ENCODE peak calls at places on chromosome 6, in eight cellular contexts. One of them, this sample, is unnamed.

GRCh38 chr6:87237804-87238203 is 82.4 kb downstream of the ZNF292 start:
- DNase-seq in dorsolateral prefrontal cortex: no peak
- DNase-seq in sigmoid colon: no peak
- DNase-seq in heart right ventricle: no peak
- DNase-seq in neural progenitor cell: no peak
- DNase-seq in coronary artery: no peak
- DNase-seq in prostate gland: no peak
- DNase-seq in HL-60: no peak
- DNase-seq in this sample: no peak

GRCh38 chr6:95991906-95992305 is 23.9 kb upstream of the FUT9 start:
- DNase-seq in dorsolateral prefrontal cortex: no peak
- DNase-seq in sigmoid colon: no peak
- DNase-seq in heart right ventricle: no peak
- DNase-seq in neural progenitor cell: no peak
- DNase-seq in coronary artery: no peak
- DNase-seq in prostate gland: no peak
- DNase-seq in HL-60: no peak
- DNase-seq in this sample: no peak

GRCh38 chr6:115706324-115706723 is 354.4 kb downstream of the FRK start:
- DNase-seq in dorsolateral prefrontal cortex: no peak
- DNase-seq in sigmoid colon: no peak
- DNase-seq in heart right ventricle: no peak
- DNase-seq in neural progenitor cell: no peak
- DNase-seq in coronary artery: no peak
- DNase-seq in prostate gland: no peak
- DNase-seq in HL-60: no peak
- DNase-seq in this sample: no peak

GRCh38 chr6:11575408-11576033 is 38.0 kb downstream of the TMEM170B start:
- DNase-seq in dorsolateral prefrontal cortex: peak
- DNase-seq in sigmoid colon: peak
- DNase-seq in heart right ventricle: no peak
- DNase-seq in neural progenitor cell: peak
- DNase-seq in coronary artery: no peak
- DNase-seq in prostate gland: peak
- DNase-seq in HL-60: peak
- DNase-seq in this sample: no peak

GRCh38 chr6:162852810-162853577 is 125.2 kb downstream of the PACRG start:
- DNase-seq in dorsolateral prefrontal cortex: no peak
- DNase-seq in sigmoid colon: no peak
- DNase-seq in heart right ventricle: no peak
- DNase-seq in neural progenitor cell: peak
- DNase-seq in coronary artery: no peak
- DNase-seq in prostate gland: no peak
- DNase-seq in HL-60: no peak
- DNase-seq in this sample: no peak

GRCh38 chr6:44646355-44646754 is 258.8 kb downstream of the CDC5L start:
- DNase-seq in dorsolateral prefrontal cortex: no peak
- DNase-seq in sigmoid colon: no peak
- DNase-seq in heart right ventricle: no peak
- DNase-seq in neural progenitor cell: no peak
- DNase-seq in coronary artery: no peak
- DNase-seq in prostate gland: no peak
- DNase-seq in HL-60: no peak
- DNase-seq in this sample: no peak

GRCh38 chr6:159943965-159944598 is 24.8 kb upstream of the IGF2R start:
- DNase-seq in dorsolateral prefrontal cortex: no peak
- DNase-seq in sigmoid colon: no peak
- DNase-seq in heart right ventricle: no peak
- DNase-seq in neural progenitor cell: no peak
- DNase-seq in coronary artery: no peak
- DNase-seq in prostate gland: no peak
- DNase-seq in HL-60: peak
- DNase-seq in this sample: no peak

GRCh38 chr6:37866590-37867507 is 47.3 kb downstream of the ZFAND3 start:
- DNase-seq in dorsolateral prefrontal cortex: no peak
- DNase-seq in sigmoid colon: no peak
- DNase-seq in heart right ventricle: no peak
- DNase-seq in neural progenitor cell: no peak
- DNase-seq in coronary artery: no peak
- DNase-seq in prostate gland: no peak
- DNase-seq in HL-60: no peak
- DNase-seq in this sample: no peak

GRCh38 chr6:128139519-128139918 is 238.7 kb upstream of the THEMIS start:
- DNase-seq in dorsolateral prefrontal cortex: no peak
- DNase-seq in sigmoid colon: no peak
- DNase-seq in heart right ventricle: no peak
- DNase-seq in neural progenitor cell: no peak
- DNase-seq in coronary artery: no peak
- DNase-seq in prostate gland: no peak
- DNase-seq in HL-60: no peak
- DNase-seq in this sample: no peak

GRCh38 chr6:166743415-166743814 is 116.4 kb upstream of the RPS6KA2 start:
- DNase-seq in dorsolateral prefrontal cortex: no peak
- DNase-seq in sigmoid colon: no peak
- DNase-seq in heart right ventricle: no peak
- DNase-seq in neural progenitor cell: no peak
- DNase-seq in coronary artery: no peak
- DNase-seq in prostate gland: no peak
- DNase-seq in HL-60: no peak
- DNase-seq in this sample: no peak

GRCh38 chr6:162363757-162364156 is 363.8 kb downstream of the PRKN start:
- DNase-seq in dorsolateral prefrontal cortex: no peak
- DNase-seq in sigmoid colon: no peak
- DNase-seq in heart right ventricle: no peak
- DNase-seq in neural progenitor cell: peak
- DNase-seq in coronary artery: no peak
- DNase-seq in prostate gland: no peak
- DNase-seq in HL-60: no peak
- DNase-seq in this sample: no peak

GRCh38 chr6:75488026-75488425 is 5.6 kb downstream of the FILIP1 start:
- DNase-seq in dorsolateral prefrontal cortex: no peak
- DNase-seq in sigmoid colon: no peak
- DNase-seq in heart right ventricle: no peak
- DNase-seq in neural progenitor cell: no peak
- DNase-seq in coronary artery: no peak
- DNase-seq in prostate gland: no peak
- DNase-seq in HL-60: no peak
- DNase-seq in this sample: no peak

GRCh38 chr6:42745638-42746451 is at the start of gene TBCC:
- DNase-seq in dorsolateral prefrontal cortex: peak
- DNase-seq in sigmoid colon: peak
- DNase-seq in heart right ventricle: peak
- DNase-seq in neural progenitor cell: peak
- DNase-seq in coronary artery: peak
- DNase-seq in prostate gland: peak
- DNase-seq in HL-60: peak
- DNase-seq in this sample: peak

GRCh38 chr6:42744351-42744890 is 1.5 kb downstream of the TBCC start:
- DNase-seq in dorsolateral prefrontal cortex: no peak
- DNase-seq in sigmoid colon: no peak
- DNase-seq in heart right ventricle: no peak
- DNase-seq in neural progenitor cell: no peak
- DNase-seq in coronary artery: no peak
- DNase-seq in prostate gland: no peak
- DNase-seq in HL-60: no peak
- DNase-seq in this sample: no peak

GRCh38 chr6:42740725-42741124 is 5.2 kb downstream of the TBCC start:
- DNase-seq in dorsolateral prefrontal cortex: no peak
- DNase-seq in sigmoid colon: no peak
- DNase-seq in heart right ventricle: no peak
- DNase-seq in neural progenitor cell: no peak
- DNase-seq in coronary artery: no peak
- DNase-seq in prostate gland: no peak
- DNase-seq in HL-60: no peak
- DNase-seq in this sample: no peak

GRCh38 chr6:42745083-42745637 is 743 bp downstream of the TBCC start:
- DNase-seq in dorsolateral prefrontal cortex: peak
- DNase-seq in sigmoid colon: peak
- DNase-seq in heart right ventricle: peak
- DNase-seq in neural progenitor cell: peak
- DNase-seq in coronary artery: peak
- DNase-seq in prostate gland: no peak
- DNase-seq in HL-60: peak
- DNase-seq in this sample: no peak

GRCh38 chr6:42742116-42742894 is 3.6 kb downstream of the TBCC start:
- DNase-seq in dorsolateral prefrontal cortex: no peak
- DNase-seq in sigmoid colon: no peak
- DNase-seq in heart right ventricle: no peak
- DNase-seq in neural progenitor cell: no peak
- DNase-seq in coronary artery: no peak
- DNase-seq in prostate gland: no peak
- DNase-seq in HL-60: no peak
- DNase-seq in this sample: no peak
- H3K4me3 ChIP-seq in dorsolateral prefrontal cortex: no peak
- H3K4me3 ChIP-seq in sigmoid colon: no peak
- H3K4me3 ChIP-seq in heart right ventricle: no peak
- H3K4me3 ChIP-seq in neural progenitor cell: no peak
- H3K4me3 ChIP-seq in coronary artery: no peak
- H3K4me3 ChIP-seq in prostate gland: no peak
- H3K4me3 ChIP-seq in HL-60: no peak
- H3K4me3 ChIP-seq in this sample: no peak

GRCh38 chr6:106520711-106521367 is 108.5 kb downstream of the RTN4IP1 start:
- DNase-seq in dorsolateral prefrontal cortex: no peak
- DNase-seq in sigmoid colon: no peak
- DNase-seq in heart right ventricle: no peak
- DNase-seq in neural progenitor cell: no peak
- DNase-seq in coronary artery: no peak
- DNase-seq in prostate gland: no peak
- DNase-seq in HL-60: peak
- DNase-seq in this sample: no peak
- H3K27ac ChIP-seq in dorsolateral prefrontal cortex: no peak
- H3K27ac ChIP-seq in sigmoid colon: no peak
- H3K27ac ChIP-seq in heart right ventricle: no peak
- H3K27ac ChIP-seq in neural progenitor cell: no peak
- H3K27ac ChIP-seq in coronary artery: no peak
- H3K27ac ChIP-seq in prostate gland: no peak
- H3K27ac ChIP-seq in HL-60: peak
- H3K27ac ChIP-seq in this sample: no peak

DNA sequence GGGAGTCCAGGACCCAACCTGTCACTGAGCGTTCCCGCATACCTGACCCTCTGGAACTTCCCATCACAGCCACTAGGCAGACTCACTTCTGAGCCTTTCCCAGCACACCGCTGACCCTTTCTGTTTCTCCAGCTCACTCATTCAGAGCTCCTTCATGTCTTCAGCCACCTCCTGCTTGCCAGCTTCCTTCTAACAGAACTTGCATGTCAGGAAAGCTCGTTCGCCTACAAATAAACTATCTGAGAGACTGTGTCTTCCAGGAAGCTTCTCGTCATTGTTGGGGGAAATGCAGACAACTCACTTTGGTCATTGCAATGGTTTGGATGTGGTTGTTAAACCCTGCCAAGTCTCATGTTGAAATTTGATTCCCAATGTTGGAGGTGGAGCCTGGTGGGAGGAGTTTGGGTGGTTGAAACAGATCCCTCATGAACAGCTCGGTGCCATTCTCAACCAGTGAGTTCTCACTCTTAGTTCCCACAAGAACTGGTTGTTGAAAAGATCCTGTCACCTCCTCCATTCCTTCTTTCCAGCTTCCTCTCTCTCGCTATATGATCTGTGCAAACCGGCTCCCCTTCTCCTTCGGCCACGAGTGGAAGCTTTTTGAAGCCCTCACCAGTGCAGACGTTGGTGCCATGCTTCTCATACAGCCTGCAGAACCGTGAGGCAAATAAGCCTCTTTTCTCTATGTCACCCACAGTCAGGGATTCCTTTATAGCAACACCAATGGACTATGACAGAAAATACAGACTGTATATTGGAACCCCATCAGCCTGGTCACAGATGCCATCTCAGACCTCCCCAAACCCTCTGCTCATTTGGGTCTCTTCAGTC is 1.4 kb upstream of the MUC21 start:
- DNase-seq in dorsolateral prefrontal cortex: no peak
- DNase-seq in sigmoid colon: no peak
- DNase-seq in heart right ventricle: no peak
- DNase-seq in neural progenitor cell: peak
- DNase-seq in coronary artery: no peak
- DNase-seq in prostate gland: peak
- DNase-seq in HL-60: no peak
- DNase-seq in this sample: no peak
- H3K4me3 ChIP-seq in dorsolateral prefrontal cortex: no peak
- H3K4me3 ChIP-seq in sigmoid colon: no peak
- H3K4me3 ChIP-seq in heart right ventricle: no peak
- H3K4me3 ChIP-seq in neural progenitor cell: no peak
- H3K4me3 ChIP-seq in coronary artery: peak
- H3K4me3 ChIP-seq in prostate gland: no peak
- H3K4me3 ChIP-seq in HL-60: no peak
- H3K4me3 ChIP-seq in this sample: no peak

GRCh38 chr6:91149914-91150674 is 563.2 kb upstream of the MAP3K7 start:
- DNase-seq in dorsolateral prefrontal cortex: no peak
- DNase-seq in sigmoid colon: no peak
- DNase-seq in heart right ventricle: no peak
- DNase-seq in neural progenitor cell: no peak
- DNase-seq in coronary artery: no peak
- DNase-seq in prostate gland: no peak
- DNase-seq in HL-60: no peak
- DNase-seq in this sample: no peak
- H3K27ac ChIP-seq in dorsolateral prefrontal cortex: no peak
- H3K27ac ChIP-seq in sigmoid colon: no peak
- H3K27ac ChIP-seq in heart right ventricle: no peak
- H3K27ac ChIP-seq in neural progenitor cell: no peak
- H3K27ac ChIP-seq in coronary artery: no peak
- H3K27ac ChIP-seq in prostate gland: no peak
- H3K27ac ChIP-seq in HL-60: no peak
- H3K27ac ChIP-seq in this sample: no peak

GRCh38 chr6:150491131-150491795 is 108.4 kb upstream of the PLEKHG1 start:
- DNase-seq in dorsolateral prefrontal cortex: no peak
- DNase-seq in sigmoid colon: no peak
- DNase-seq in heart right ventricle: no peak
- DNase-seq in neural progenitor cell: no peak
- DNase-seq in coronary artery: no peak
- DNase-seq in prostate gland: no peak
- DNase-seq in HL-60: no peak
- DNase-seq in this sample: no peak

GRCh38 chr6:150491796-150492142 is 107.9 kb upstream of the PLEKHG1 start:
- DNase-seq in dorsolateral prefrontal cortex: no peak
- DNase-seq in sigmoid colon: no peak
- DNase-seq in heart right ventricle: no peak
- DNase-seq in neural progenitor cell: no peak
- DNase-seq in coronary artery: no peak
- DNase-seq in prostate gland: no peak
- DNase-seq in HL-60: no peak
- DNase-seq in this sample: no peak

GRCh38 chr6:150492507-150492906 is 107.2 kb upstream of the PLEKHG1 start:
- DNase-seq in dorsolateral prefrontal cortex: no peak
- DNase-seq in sigmoid colon: no peak
- DNase-seq in heart right ventricle: no peak
- DNase-seq in neural progenitor cell: no peak
- DNase-seq in coronary artery: no peak
- DNase-seq in prostate gland: no peak
- DNase-seq in HL-60: no peak
- DNase-seq in this sample: no peak

GRCh38 chr6:150494236-150494635 is 105.4 kb upstream of the PLEKHG1 start:
- DNase-seq in dorsolateral prefrontal cortex: no peak
- DNase-seq in sigmoid colon: peak
- DNase-seq in heart right ventricle: peak
- DNase-seq in neural progenitor cell: no peak
- DNase-seq in coronary artery: no peak
- DNase-seq in prostate gland: no peak
- DNase-seq in HL-60: no peak
- DNase-seq in this sample: no peak

GRCh38 chr6:150492941-150493340 is 106.7 kb upstream of the PLEKHG1 start:
- DNase-seq in dorsolateral prefrontal cortex: no peak
- DNase-seq in sigmoid colon: no peak
- DNase-seq in heart right ventricle: no peak
- DNase-seq in neural progenitor cell: no peak
- DNase-seq in coronary artery: no peak
- DNase-seq in prostate gland: no peak
- DNase-seq in HL-60: no peak
- DNase-seq in this sample: no peak
- H3K4me3 ChIP-seq in dorsolateral prefrontal cortex: no peak
- H3K4me3 ChIP-seq in sigmoid colon: no peak
- H3K4me3 ChIP-seq in heart right ventricle: no peak
- H3K4me3 ChIP-seq in neural progenitor cell: no peak
- H3K4me3 ChIP-seq in coronary artery: no peak
- H3K4me3 ChIP-seq in prostate gland: no peak
- H3K4me3 ChIP-seq in HL-60: no peak
- H3K4me3 ChIP-seq in this sample: no peak

This sample was measured in vagina.